ENCODE peak calls at places on chromosomes 11 and 22, in seven cellular contexts. P, K, L, G, Q, S and X are unnamed samples.

GRCh38 chr11:1508491-1508891 is 21.9 kb upstream of the MOB2 start:
- DNase-seq in P (no peak), K (no peak), L (no peak), G (peak; percentile 33), Q (no peak), S (no peak), X (no peak)

GRCh38 chr11:2790581-2790925 is 90.8 kb upstream of the KCNQ1OT1 start:
- DNase-seq in P (no peak), K (no peak), L (no peak), G (peak; percentile 21), Q (peak; percentile 9), S (no peak), X (no peak)

GRCh38 chr22:45657701-45658100 is 13.9 kb upstream of the ATXN10 start:
- DNase-seq in P (no peak), K (no peak), L (no peak), G (no peak), Q (no peak), S (no peak), X (no peak)

GRCh38 chr11:126265801-126266200 is 2.9 kb downstream of the SRPRA start:
- DNase-seq in P (peak; percentile 37), K (no peak), L (no peak), G (no peak), Q (no peak), S (no peak), X (peak; percentile 32)

GRCh38 chr11:128492903-128493569 is 94.3 kb downstream of the ETS1 start:
- DNase-seq in P (peak; percentile 45), K (no peak), L (peak; percentile 43), G (no peak), Q (no peak), S (no peak), X (peak; percentile 55)

GRCh38 chr11:123357990-123358827 is 71.9 kb upstream of the GRAMD1B start:
- DNase-seq in P (peak; percentile 11), K (no peak), L (peak; percentile 21), G (no peak), Q (no peak), S (peak; percentile 21), X (no peak)

GRCh38 chr11:46100670-46101069 is 20.6 kb downstream of the PHF21A start:
- DNase-seq in P (no peak), K (no peak), L (no peak), G (no peak), Q (no peak), S (no peak), X (peak; percentile 34)

GRCh38 chr22:41822289-41823057 is 10.4 kb upstream of the SREBF2 start:
- DNase-seq in P (peak; percentile 66), K (peak; percentile 64), L (peak; percentile 15), G (no peak), Q (no peak), S (no peak), X (peak; percentile 71)

GRCh38 chr11:28679795-28680194 is 571.6 kb downstream of the METTL15 start:
- DNase-seq in P (no peak), K (no peak), L (no peak), G (peak; percentile 46), Q (no peak), S (no peak), X (no peak)

GRCh38 chr22:23071163-23072034 is 1.1 kb downstream of the GNAZ start:
- DNase-seq in P (no peak), K (no peak), L (no peak), G (peak; percentile 40), Q (peak; percentile 19), S (no peak), X (no peak)
- H3K4me3 ChIP-seq in P (no peak overlapping the region), K (peak overlapping the region; percentile 49), L (peak overlapping the region; percentile 27), G (no peak overlapping the region), Q (peak overlapping the region; percentile 77), S (peak overlapping the region; percentile 51), X (peak overlapping the region; percentile 53)

GRCh38 chr11:57320719-57321387 is 3.9 kb downstream of the TNKS1BP1 start:
- DNase-seq in P (no peak), K (no peak), L (no peak), G (no peak), Q (no peak), S (no peak), X (no peak)

GRCh38 chr11:57323503-57324153 is 1.1 kb downstream of the TNKS1BP1 start:
- DNase-seq in P (no peak), K (no peak), L (no peak), G (no peak), Q (no peak), S (no peak), X (no peak)

GRCh38 chr11:57321388-57321995 is 3.3 kb downstream of the TNKS1BP1 start:
- DNase-seq in P (no peak), K (no peak), L (no peak), G (peak; percentile 65), Q (no peak), S (no peak), X (no peak)

GRCh38 chr11:57322881-57323467 is 1.8 kb downstream of the TNKS1BP1 start:
- DNase-seq in P (no peak), K (no peak), L (no peak), G (peak; percentile 45), Q (no peak), S (no peak), X (no peak)

GRCh38 chr11:57321996-57322880 is 2.5 kb downstream of the TNKS1BP1 start:
- DNase-seq in P (peak; percentile 38), K (peak; percentile 91), L (no peak), G (peak; percentile 95), Q (peak; percentile 96), S (peak; percentile 94), X (no peak)
- H3K4me3 ChIP-seq in P (no peak overlapping the region), K (peak overlapping the region; percentile 69), L (no peak overlapping the region), G (peak overlapping the region; percentile 33), Q (peak overlapping the region; percentile 97), S (peak overlapping the region; percentile 71), X (no peak overlapping the region)

GRCh38 chr11:69443138-69443967 is 38.1 kb upstream of the LINC01488 start:
- DNase-seq in P (peak; percentile 99), K (peak; percentile 67), L (peak; percentile 41), G (peak; percentile 95), Q (peak; percentile 82), S (peak; percentile 95), X (peak; percentile 72)

GRCh38 chr11:69444381-69445130 is 36.9 kb upstream of the LINC01488 start:
- DNase-seq in P (peak; percentile 99), K (peak; percentile 86), L (no peak), G (peak; percentile 69), Q (peak; percentile 75), S (peak; percentile 68), X (no peak)

GRCh38 chr11:69443968-69444364 is 37.5 kb upstream of the LINC01488 start:
- DNase-seq in P (no peak), K (no peak), L (no peak), G (peak; percentile 53), Q (no peak), S (peak; percentile 46), X (no peak)

GRCh38 chr11:69442012-69442806 is 39.3 kb upstream of the LINC01488 start:
- DNase-seq in P (peak; percentile 36), K (no peak), L (no peak), G (no peak), Q (no peak), S (no peak), X (no peak)

DNA sequence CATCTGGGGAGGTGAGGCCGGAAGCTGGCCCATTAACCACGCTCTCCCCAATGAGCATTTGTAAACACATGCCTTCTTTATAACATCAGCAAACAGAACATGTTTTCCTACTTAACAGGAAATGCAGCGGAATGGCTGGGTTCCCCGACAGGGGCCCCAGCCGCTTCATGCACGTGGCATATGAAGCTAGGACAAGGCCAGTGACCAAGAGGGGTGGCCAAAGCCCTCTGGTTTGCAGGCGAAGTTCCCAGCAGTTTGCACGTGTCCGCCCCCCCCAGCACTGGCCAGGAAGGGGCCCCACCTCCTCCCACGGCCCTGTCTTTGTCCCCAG is 38.7 kb upstream of the LINC01488 start:
- DNase-seq in P (no peak), K (no peak), L (no peak), G (peak; percentile 55), Q (no peak), S (peak; percentile 79), X (no peak)
- H3K4me3 ChIP-seq in P (peak overlapping the region; percentile 36), K (no peak overlapping the region), L (no peak overlapping the region), G (no peak overlapping the region), Q (no peak overlapping the region), S (peak overlapping the region; percentile 45), X (no peak overlapping the region)

GRCh38 chr11:67378544-67378943 is 5.1 kb upstream of the CLCF1 start:
- DNase-seq in P (no peak), K (no peak), L (no peak), G (no peak), Q (no peak), S (no peak), X (no peak)

GRCh38 chr11:67376022-67376386 is 2.6 kb upstream of the CLCF1 start:
- DNase-seq in P (no peak), K (no peak), L (no peak), G (peak; percentile 36), Q (no peak), S (no peak), X (no peak)

GRCh38 chr11:67376421-67376820 is 3.0 kb upstream of the CLCF1 start:
- DNase-seq in P (no peak), K (no peak), L (no peak), G (no peak), Q (no peak), S (no peak), X (no peak)

GRCh38 chr11:67375320-67376021 is 2.1 kb upstream of the CLCF1 start:
- DNase-seq in P (no peak), K (no peak), L (no peak), G (peak; percentile 38), Q (no peak), S (no peak), X (no peak)

DNA sequence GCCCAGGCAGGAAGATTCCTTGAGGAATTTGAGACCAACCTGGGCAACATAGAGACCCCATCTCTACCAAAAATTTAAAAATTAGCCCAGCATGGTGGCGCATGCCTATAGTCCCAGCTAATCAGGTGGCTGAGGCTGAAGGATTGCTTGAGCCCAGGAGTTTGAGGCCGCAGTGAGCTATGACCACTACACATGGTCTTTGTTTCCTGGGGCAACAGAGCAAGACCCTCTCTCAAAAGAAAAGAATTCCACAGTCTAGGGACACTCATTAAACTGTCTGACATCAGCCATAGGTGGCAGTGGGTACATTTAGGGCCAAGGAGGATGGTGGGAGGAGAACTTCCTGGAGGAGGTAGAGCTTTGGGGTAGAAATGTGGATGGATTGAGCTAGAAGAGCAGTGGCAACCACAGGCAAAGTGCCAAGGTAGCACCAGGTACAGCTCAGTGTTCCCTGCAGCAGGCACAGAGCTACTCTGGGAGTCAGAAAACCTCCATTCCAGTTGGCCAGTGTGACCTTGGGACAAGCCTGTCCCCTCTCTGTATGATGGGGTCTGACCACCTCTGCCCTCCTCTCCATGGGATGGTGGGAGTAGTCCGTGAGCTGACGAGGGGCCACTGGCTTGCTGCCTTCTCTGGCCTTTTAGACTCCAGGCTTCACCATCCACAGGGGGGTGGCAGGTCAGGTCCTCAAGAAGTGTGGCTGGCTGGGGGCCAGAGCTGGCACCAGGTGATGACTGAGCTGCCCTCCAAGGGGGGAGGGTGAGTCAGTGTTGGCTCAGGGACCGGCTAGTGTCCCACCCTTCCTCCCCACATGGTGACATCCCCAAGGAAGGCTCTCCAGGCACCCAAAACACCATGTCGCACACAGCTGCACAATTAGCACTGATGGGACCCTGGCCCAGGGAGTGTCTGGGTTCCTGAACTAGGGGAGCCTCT is 3.7 kb upstream of the CLCF1 start:
- DNase-seq in P (no peak), K (no peak), L (no peak), G (peak; percentile 49), Q (peak; percentile 32), S (no peak), X (no peak)
- H3K4me3 ChIP-seq in P (no peak overlapping the region), K (no peak overlapping the region), L (no peak overlapping the region), G (no peak overlapping the region), Q (no peak overlapping the region), S (no peak overlapping the region), X (no peak overlapping the region)